ENCODE peak calls at places on chromosomes 5 and 9, in nine cellular contexts. V is IMR-90, C is endothelial cell of umbilical vein, U is K562, S is GM23248, X is fibroblast of lung, W is mammary epithelial cell, K is mesendoderm, G is HCT116. N is an unnamed sample. For H3K4me1, the result is how much of the 10 kb centered on the place peaks cover.

GRCh38 chr5:16547200-16547842 is 69.5 kb downstream of the RETREG1 start:
- DNase-seq in K (no peak), G (no peak), S (no peak), V (no peak), W (no peak), U (no peak), C (no peak), X (peak), N (no peak)

GRCh38 chr5:141245250-141245717 is at the start of gene PCDHB15:
- DNase-seq in W (peak), U (peak), X (no peak), C (peak), K (peak), V (no peak), S (peak), G (no peak), N (no peak)

GRCh38 chr9:93306579-93307091 is 122.7 kb downstream of the WNK2 start:
- DNase-seq in X (no peak), V (no peak), W (no peak), S (no peak), U (no peak), C (no peak), K (no peak), G (no peak), N (no peak)

GRCh38 chr9:124818431-124819281 is 34.6 kb upstream of the WDR38 start:
- DNase-seq in S (peak), W (peak), C (no peak), X (peak), K (peak), U (peak), G (peak), V (peak), N (peak)

GRCh38 chr5:61704289-61704688 is 372.2 kb downstream of the ZSWIM6 start:
- DNase-seq in W (peak), C (peak), S (no peak), X (no peak), U (no peak), G (no peak), V (no peak), K (no peak), N (no peak)

GRCh38 chr9:137582286-137582860 is 3.6 kb upstream of the DPH7 start:
- DNase-seq in S (peak), G (no peak), C (no peak), X (no peak), V (no peak), W (no peak), U (peak), K (peak), N (no peak)

GRCh38 chr9:95028855-95029219 is 288.7 kb downstream of the FANCC start:
- DNase-seq in C (no peak), V (no peak), G (no peak), K (no peak), U (no peak), X (no peak), W (no peak), S (no peak), N (no peak)

GRCh38 chr5:110094109-110094508 is 404.4 kb downstream of the MAN2A1 start:
- DNase-seq in S (no peak), C (no peak), U (no peak), W (no peak), X (no peak), G (no peak), K (no peak), V (no peak), N (no peak)

GRCh38 chr9:133235549-133236222 is 26.6 kb upstream of the OBP2B start:
- DNase-seq in U (no peak), K (no peak), C (no peak), S (no peak), V (no peak), G (no peak), W (no peak), X (no peak), N (no peak)

GRCh38 chr9:84856181-84856632 is 186.7 kb downstream of the NTRK2 start:
- DNase-seq in K (no peak), V (no peak), W (peak), G (no peak), X (peak), U (no peak), S (peak), C (no peak), N (no peak)
- H3K4me1 ChIP-seq in K (under half), V (under half), W (under half), G (under half), X (under half), U (under half), S (under half), C (under half), N (under half)

GRCh38 chr9:13278023-13278367 is 1.5 kb downstream of the MPDZ start:
- DNase-seq in G (no peak), C (peak), S (no peak), X (peak), U (no peak), V (peak), K (peak), W (no peak), N (no peak)
- H3K9ac ChIP-seq in G (no peak), C (peak), S (peak), X (peak), U (peak), V (peak), K (peak), W (no peak), N (peak)

GRCh38 chr5:172302047-172302710 is 18.6 kb upstream of the UBTD2 start:
- DNase-seq in K (no peak), U (no peak), X (no peak), G (no peak), C (no peak), S (no peak), W (no peak), V (no peak), N (no peak)
- H3K4me2 ChIP-seq in K (no peak), U (no peak), X (no peak), G (no peak), C (no peak), S (no peak), W (no peak), V (no peak), N (no peak)

GRCh38 chr9:99181621-99182020 is 40.1 kb downstream of the ALG2 start:
- DNase-seq in W (no peak), V (peak), U (no peak), C (no peak), K (no peak), X (peak), S (no peak), G (no peak), N (no peak)
- H3K4me1 ChIP-seq in W (under half), V (under half), U (under half), C (under half), K (under half), X (under half), S (under half), G (under half), N (under half)

N was measured in PC-3.